ENCODE peak calls at places on chromosomes 16 and 17, in ten cellular contexts. X, O, G, R, Q, L, A, B, J and T are unnamed samples.

GRCh38 chr17:32489320-32490100 is 2.7 kb downstream of the CDK5R1 start:
- DNase-seq in A (no peak), L (no peak), X (no peak), J (no peak), O (no peak), B (no peak), Q (no peak), R (no peak), G (peak), T (no peak)

GRCh38 chr16:58422809-58423208 is 30.5 kb downstream of the GINS3 start:
- DNase-seq in A (no peak), O (no peak), J (no peak), B (no peak), Q (no peak), G (no peak), X (no peak), L (no peak), R (no peak), T (no peak)

GRCh38 chr16:86067516-86067915 is 168.6 kb downstream of the IRF8 start:
- DNase-seq in O (no peak), G (no peak), Q (no peak), R (no peak), A (no peak), B (no peak), J (no peak), X (no peak), L (no peak), T (no peak)

GRCh38 chr17:10657123-10657522 is at the start of gene MYH3:
- DNase-seq in X (no peak), G (no peak), O (no peak), A (no peak), J (no peak), Q (no peak), R (no peak), L (no peak), B (no peak), T (no peak)

GRCh38 chr16:10622036-10622921 is 41.9 kb upstream of the EMP2 start:
- DNase-seq in Q (no peak), B (no peak), J (no peak), A (no peak), O (no peak), L (no peak), G (no peak), X (no peak), R (no peak), T (peak)

GRCh38 chr17:50423553-50424159 is 2.4 kb upstream of the ACSF2 start:
- DNase-seq in X (peak), Q (no peak), B (peak), J (peak), O (peak), R (peak), G (no peak), L (peak), A (peak), T (peak)

GRCh38 chr16:22813946-22814325 is at the start of gene HS3ST2:
- DNase-seq in X (peak), G (peak), A (no peak), Q (no peak), O (no peak), L (no peak), J (no peak), B (no peak), R (no peak), T (peak)

GRCh38 chr16:87438611-87438985 is 46.5 kb downstream of the MAP1LC3B start:
- DNase-seq in B (no peak), R (no peak), G (no peak), L (no peak), J (no peak), Q (no peak), O (no peak), X (no peak), A (no peak), T (no peak)

GRCh38 chr17:42819939-42820535 is 4.0 kb downstream of the BECN1 start:
- DNase-seq in A (peak), R (no peak), B (peak), Q (peak), L (no peak), J (peak), X (no peak), O (peak), G (peak), T (peak)

GRCh38 chr16:85027968-85028637 is 508 bp downstream of the KIAA0513 start:
- DNase-seq in L (no peak), B (no peak), G (peak), X (no peak), Q (no peak), R (no peak), O (no peak), J (no peak), A (no peak), T (peak)

GRCh38 chr16:87780385-87780989 is 14.7 kb upstream of the KLHDC4 start:
- DNase-seq in G (no peak), O (no peak), B (peak), J (peak), X (no peak), A (no peak), Q (no peak), L (no peak), R (no peak), T (no peak)

GRCh38 chr16:82281544-82281943 is 111.5 kb upstream of the MPHOSPH6 start:
- DNase-seq in G (no peak), Q (no peak), L (no peak), B (no peak), J (no peak), O (no peak), A (no peak), X (no peak), R (no peak), T (no peak)

GRCh38 chr16:51157698-51158097 is 6.6 kb upstream of the SALL1 start:
- DNase-seq in O (no peak), R (no peak), X (no peak), A (no peak), J (no peak), L (no peak), G (no peak), B (no peak), Q (no peak), T (no peak)

GRCh38 chr16:85253127-85253941 is 141.1 kb upstream of the CIBAR2 start:
- DNase-seq in X (peak), J (peak), A (peak), L (peak), B (peak), O (no peak), Q (peak), R (no peak), G (no peak), T (peak)

GRCh38 chr16:27729516-27730304 is 179.8 kb downstream of the KATNIP start:
- DNase-seq in L (no peak), Q (no peak), A (no peak), X (no peak), G (no peak), O (no peak), R (no peak), J (peak), B (peak), T (no peak)

GRCh38 chr16:67547423-67548264 is 14.7 kb upstream of the CTCF start:
- DNase-seq in X (no peak), Q (no peak), G (peak), R (no peak), O (no peak), A (peak), B (no peak), J (no peak), L (no peak), T (no peak)

GRCh38 chr17:39235555-39236221 is 9.9 kb upstream of the STAC2 start:
- DNase-seq in O (peak), G (no peak), X (no peak), R (no peak), J (peak), B (peak), Q (peak), A (no peak), L (no peak), T (peak)

GRCh38 chr16:84600343-84601229 is 17.3 kb downstream of the COTL1 start:
- DNase-seq in A (no peak), R (no peak), L (no peak), G (no peak), X (no peak), B (peak), O (no peak), Q (no peak), J (peak), T (peak)

GRCh38 chr17:325270-325976 is 27.2 kb downstream of the RPH3AL start:
- DNase-seq in R (no peak), O (no peak), G (no peak), L (no peak), X (no peak), Q (no peak), B (no peak), A (no peak), J (no peak), T (no peak)

GRCh38 chr17:39653662-39654331 is 11.4 kb upstream of the TCAP start:
- DNase-seq in G (no peak), J (peak), Q (peak), A (peak), O (no peak), X (peak), L (no peak), B (no peak), R (no peak), T (peak)

GRCh38 chr17:1273492-1274242 is 3.4 kb downstream of the BHLHA9 start:
- DNase-seq in L (no peak), Q (no peak), R (no peak), B (no peak), J (no peak), X (no peak), G (no peak), A (no peak), O (no peak), T (no peak)

GRCh38 chr16:19137621-19138128 is 23.9 kb downstream of the ITPRIPL2 start:
- DNase-seq in O (no peak), B (no peak), A (no peak), J (no peak), G (no peak), L (no peak), Q (no peak), X (no peak), R (no peak), T (no peak)

GRCh38 chr17:6381526-6382135 is 53.3 kb downstream of the AIPL1 start:
- DNase-seq in O (no peak), R (no peak), B (no peak), Q (no peak), X (no peak), G (no peak), L (no peak), A (no peak), J (peak), T (no peak)

GRCh38 chr16:66525396-66526180 is 24.3 kb downstream of the TK2 start:
- DNase-seq in O (no peak), R (no peak), Q (no peak), A (no peak), J (peak), X (no peak), L (no peak), G (no peak), B (no peak), T (peak)

GRCh38 chr16:78877114-78877513 is 723.4 kb downstream of the MAF start:
- DNase-seq in R (no peak), L (no peak), O (no peak), X (no peak), G (no peak), B (no peak), Q (no peak), A (no peak), J (no peak), T (no peak)

GRCh38 chr17:17724991-17725852 is 44.0 kb downstream of the RAI1 start:
- DNase-seq in O (no peak), Q (no peak), L (no peak), B (no peak), G (no peak), A (no peak), R (no peak), X (no peak), J (no peak), T (no peak)

GRCh38 chr17:17722906-17723353 is 41.7 kb downstream of the RAI1 start:
- DNase-seq in X (no peak), O (no peak), A (no peak), B (no peak), L (no peak), G (no peak), Q (no peak), R (no peak), J (no peak), T (no peak)

GRCh38 chr17:17722081-17722905 is 41.0 kb downstream of the RAI1 start:
- DNase-seq in J (no peak), O (no peak), A (no peak), R (no peak), Q (no peak), L (no peak), B (peak), X (no peak), G (no peak), T (no peak)

GRCh38 chr17:17724307-17724921 is 43.2 kb downstream of the RAI1 start:
- DNase-seq in L (no peak), B (peak), R (no peak), Q (no peak), A (no peak), G (no peak), O (no peak), X (no peak), J (peak), T (no peak)

GRCh38 chr17:17723354-17724261 is 42.4 kb downstream of the RAI1 start:
- DNase-seq in G (no peak), O (no peak), J (peak), X (peak), R (no peak), A (no peak), B (peak), Q (no peak), L (no peak), T (peak)
- TF ChIP-seq POLR2A in G (no peak), O (no peak), J (no peak), X (peak), R (no peak), A (no peak), B (no peak), Q (no peak), L (no peak), T (no peak)

GRCh38 chr16:56343661-56344517 is 81.5 kb downstream of the AMFR start:
- DNase-seq in L (no peak), J (peak), A (no peak), X (no peak), G (no peak), R (no peak), O (no peak), B (no peak), Q (no peak), T (peak)

GRCh38 chr16:56344518-56345405 is 80.6 kb downstream of the AMFR start:
- DNase-seq in X (no peak), R (no peak), L (no peak), O (no peak), G (no peak), A (peak), J (no peak), Q (no peak), B (no peak), T (no peak)

GRCh38 chr16:56347166-56347565 is 78.2 kb downstream of the AMFR start:
- DNase-seq in B (no peak), G (peak), O (no peak), R (no peak), L (no peak), X (no peak), A (no peak), Q (no peak), J (no peak), T (no peak)

GRCh38 chr16:56346131-56346890 is 79.0 kb downstream of the AMFR start:
- DNase-seq in Q (no peak), J (no peak), A (no peak), O (no peak), B (no peak), L (no peak), G (peak), X (no peak), R (no peak), T (no peak)

GRCh38 chr16:56345406-56346050 is 79.8 kb downstream of the AMFR start:
- DNase-seq in L (no peak), B (no peak), A (no peak), Q (no peak), J (no peak), X (no peak), O (no peak), R (no peak), G (no peak), T (no peak)
- TF ChIP-seq POLR2A in L (no peak), B (no peak), A (no peak), Q (no peak), J (no peak), X (no peak), O (no peak), R (no peak), G (no peak), T (no peak)

GRCh38 chr16:30948087-30948955 is 547 bp upstream of the ORAI3 start:
- DNase-seq in Q (peak), O (peak), J (peak), B (peak), R (peak), A (peak), X (peak), L (peak), G (peak), T (peak)
- TF ChIP-seq POLR2A in Q (no peak), O (no peak), J (no peak), B (no peak), R (no peak), A (no peak), X (no peak), L (no peak), G (no peak), T (no peak)

GRCh38 chr17:77490361-77491183 is 349.8 kb downstream of the SEC14L1 start:
- DNase-seq in X (no peak), O (no peak), A (no peak), L (peak), R (no peak), Q (no peak), G (peak), B (no peak), J (no peak), T (no peak)
- TF ChIP-seq POLR2A in X (no peak), O (no peak), A (no peak), L (no peak), R (no peak), Q (no peak), G (no peak), B (no peak), J (no peak), T (no peak)

DNA sequence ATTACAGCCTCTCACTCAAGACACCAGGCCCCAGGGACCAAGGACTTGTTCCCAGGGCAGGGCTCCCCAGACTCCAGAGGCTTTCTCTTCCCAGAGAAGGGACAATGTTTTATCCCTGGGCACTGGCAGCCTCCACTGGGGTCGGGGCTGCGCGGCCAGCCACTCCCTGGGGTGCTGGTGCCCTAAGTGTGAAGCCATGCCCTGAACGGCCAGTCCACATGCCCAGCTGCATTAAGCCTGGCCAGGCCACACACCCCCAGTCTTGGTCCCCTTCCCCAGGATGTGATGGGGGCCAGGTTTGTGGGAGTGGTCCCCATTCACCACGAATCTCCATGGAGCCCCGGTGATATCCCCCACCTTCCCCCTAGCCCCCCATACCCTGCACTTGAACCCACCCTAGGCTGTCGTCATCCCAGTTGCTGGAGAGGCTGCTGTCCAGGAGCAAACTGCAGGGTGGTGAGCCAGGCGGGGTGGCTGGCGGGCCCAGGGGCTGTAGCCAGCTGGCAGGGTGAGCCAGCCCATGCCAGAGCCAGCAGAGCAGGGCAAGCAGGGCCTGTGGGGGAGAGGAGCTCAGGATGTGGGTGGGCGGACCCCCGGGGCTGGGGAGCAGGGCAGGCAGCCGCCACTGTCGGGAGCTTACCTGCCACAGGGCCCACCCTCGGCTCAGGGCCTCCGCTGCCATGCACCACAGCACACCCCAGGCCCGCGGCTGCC is 4.6 kb downstream of the PAQR4 start:
- DNase-seq in R (no peak), A (no peak), L (no peak), X (no peak), B (no peak), G (no peak), O (no peak), Q (no peak), J (no peak), T (no peak)
- TF ChIP-seq POLR2A in R (no peak), A (no peak), L (no peak), X (no peak), B (no peak), G (no peak), O (no peak), Q (no peak), J (no peak), T (no peak)

DNA sequence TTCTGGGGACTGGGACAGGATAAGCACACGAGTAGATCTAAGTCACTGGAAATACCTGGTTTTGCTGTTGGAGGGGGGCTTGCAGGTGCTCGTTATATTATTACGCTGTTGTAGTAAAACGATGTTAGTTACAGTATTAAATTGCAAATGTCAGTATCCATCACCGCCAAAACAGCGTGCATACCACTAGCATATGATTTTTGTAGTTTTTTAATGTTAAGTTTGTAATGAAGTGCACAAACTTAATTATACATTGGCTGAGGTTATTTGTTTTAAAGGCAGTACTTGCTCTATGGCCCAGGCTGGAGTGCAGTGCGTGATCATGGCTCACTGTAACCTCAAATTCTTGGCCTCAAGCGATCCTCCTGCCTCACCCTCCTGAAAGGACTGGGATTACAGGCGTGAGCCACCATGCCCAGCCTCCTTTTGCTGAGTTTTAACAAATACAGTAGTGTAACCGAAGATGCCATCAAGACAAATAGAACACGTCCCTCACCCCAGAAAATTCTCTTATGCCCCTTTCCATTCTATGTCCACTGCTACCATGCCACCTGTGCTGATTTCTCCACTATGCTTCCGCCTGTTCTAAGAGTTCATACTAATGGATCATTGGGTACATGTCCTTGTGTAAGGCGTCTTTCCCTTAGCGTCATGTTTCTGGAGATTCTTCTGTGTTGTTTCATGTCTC is 20.7 kb upstream of the CSNK1D start:
- DNase-seq in Q (no peak), O (no peak), J (no peak), A (no peak), R (no peak), L (no peak), B (peak), X (no peak), G (no peak), T (no peak)
- TF ChIP-seq POLR2A in Q (no peak), O (peak), J (no peak), A (peak), R (no peak), L (no peak), B (no peak), X (no peak), G (no peak), T (peak)

DNA sequence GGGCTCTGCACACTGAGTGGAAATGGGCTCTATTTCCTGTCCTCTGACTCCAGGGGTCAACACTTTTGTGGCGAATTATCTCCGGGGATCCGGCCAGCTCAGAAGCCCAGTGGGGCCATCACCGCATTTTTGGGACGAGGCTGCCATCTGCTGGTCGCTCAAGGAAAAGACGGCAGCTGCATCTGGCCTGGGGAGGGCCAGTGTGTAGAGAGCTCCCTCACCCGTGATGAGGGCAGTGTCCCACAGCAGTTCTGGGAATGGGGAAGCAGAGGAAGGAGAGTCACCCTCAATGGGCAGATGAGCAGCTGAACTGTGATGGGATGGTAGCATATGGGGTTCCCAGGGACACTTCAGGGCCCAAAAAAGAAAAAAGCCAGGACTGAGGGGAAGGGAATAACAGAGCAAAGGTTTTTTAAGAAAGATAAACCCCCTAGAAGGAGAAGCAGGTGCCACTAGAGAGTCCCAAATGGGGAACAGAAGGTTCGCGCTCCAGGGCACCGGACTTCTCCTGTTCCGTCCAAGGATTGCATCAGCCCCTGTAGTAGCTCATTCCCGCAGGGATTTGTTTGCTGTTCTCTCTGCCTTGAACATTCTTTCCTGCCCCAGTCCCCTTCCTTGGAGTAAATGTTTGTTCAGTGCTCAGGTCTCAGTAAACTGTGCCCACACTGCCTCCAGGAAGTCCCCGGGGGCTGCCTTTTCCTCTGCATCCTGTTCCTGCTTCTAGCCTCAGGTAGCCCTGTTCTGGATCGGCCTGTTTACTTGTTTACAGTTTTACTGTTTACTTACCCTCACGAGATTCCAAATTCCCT is 9.3 kb upstream of the ABCC12 start:
- DNase-seq in X (peak), J (peak), B (peak), Q (peak), L (peak), A (peak), O (peak), G (peak), R (peak), T (peak)
- TF ChIP-seq POLR2A in X (no peak), J (no peak), B (no peak), Q (no peak), L (no peak), A (no peak), O (no peak), G (no peak), R (no peak), T (no peak)